ENCODE peak calls at places on chromosomes 3 and 15, in five cellular contexts. I is psoas muscle; P is H7; K is brain microvascular endothelial cell; J is CD8-positive, alpha-beta T cell. Z is an unnamed sample.

GRCh38 chr3:64152100-64152499 is 73.2 kb downstream of the PRICKLE2 start:
- DNase-seq in I (no peak), K (peak; percentile 49), J (no peak), P (no peak), Z (no peak)

GRCh38 chr3:122496529-122496928 is 18.2 kb downstream of the KPNA1 start:
- DNase-seq in K (no peak), J (no peak), P (no peak), I (no peak), Z (no peak)

GRCh38 chr3:100335137-100335833 is 728 bp downstream of the NIT2 start:
- DNase-seq in K (no peak), J (no peak), P (peak; percentile 53), I (no peak), Z (no peak)

GRCh38 chr15:63971427-63971805 is 74.9 kb downstream of the DAPK2 start:
- DNase-seq in K (no peak), J (no peak), I (no peak), P (no peak), Z (peak; percentile 25)

GRCh38 chr3:56928379-56929068 is 126.8 kb upstream of the ARHGEF3 start:
- DNase-seq in J (no peak), P (no peak), I (no peak), K (peak; percentile 32), Z (no peak)

GRCh38 chr15:58472821-58473581 is 41.2 kb downstream of the LIPC start:
- DNase-seq in P (no peak), K (no peak), I (no peak), J (peak; percentile 4), Z (peak; percentile 9)

GRCh38 chr3:72555714-72556113 is 292.5 kb downstream of the SHQ1 start:
- DNase-seq in P (no peak), I (no peak), J (no peak), K (no peak), Z (no peak)

GRCh38 chr3:36992806-36993325 is at the start of gene EPM2AIP1:
- DNase-seq in P (peak; percentile 94), K (no peak), J (no peak), I (peak; percentile 96), Z (peak; percentile 100)

GRCh38 chr3:127050733-127051132 is 67.8 kb downstream of the PLXNA1 start:
- DNase-seq in I (peak; percentile 7), J (no peak), P (no peak), K (no peak), Z (no peak)

GRCh38 chr3:27326211-27326948 is 42.8 kb downstream of the NEK10 start:
- DNase-seq in I (no peak), K (peak; percentile 87), J (no peak), P (no peak), Z (no peak)

GRCh38 chr15:98292442-98293240 is 332.1 kb downstream of the ARRDC4 start:
- DNase-seq in I (peak; percentile 16), J (no peak), K (peak; percentile 5), P (peak; percentile 91), Z (no peak)

GRCh38 chr15:39407116-39407515 is 173.8 kb upstream of the THBS1 start:
- DNase-seq in P (no peak), J (no peak), I (no peak), K (no peak), Z (no peak)

GRCh38 chr15:57607570-57608000 is 15.9 kb downstream of the MYZAP start:
- DNase-seq in I (peak; percentile 62), P (no peak), K (peak; percentile 48), J (no peak), Z (no peak)

GRCh38 chr15:42137461-42138261 is 18.8 kb downstream of the PLA2G4F start:
- DNase-seq in P (peak; percentile 91), I (no peak), K (peak; percentile 38), J (no peak), Z (no peak)

GRCh38 chr3:56157693-56158092 is 310.6 kb downstream of the ERC2 start:
- DNase-seq in K (no peak), I (peak; percentile 15), P (no peak), J (no peak), Z (no peak)

GRCh38 chr15:57388199-57388863 is 12.0 kb downstream of the CGNL1 start:
- DNase-seq in I (no peak), K (no peak), J (no peak), P (no peak), Z (no peak)

GRCh38 chr15:46297766-46298165 is 662.9 kb downstream of the SQOR start:
- DNase-seq in I (no peak), P (no peak), J (no peak), K (no peak), Z (no peak)

GRCh38 chr3:31960793-31961431 is 20.1 kb downstream of the OSBPL10 start:
- DNase-seq in J (no peak), K (no peak), I (no peak), P (no peak), Z (no peak)

GRCh38 chr3:46369675-46370132 is 1.0 kb upstream of the CCR5 start:
- DNase-seq in I (no peak), K (no peak), J (no peak), P (no peak), Z (no peak)

GRCh38 chr15:91385301-91385700 is 285.2 kb downstream of the SV2B start:
- DNase-seq in I (no peak), K (no peak), J (no peak), P (no peak), Z (no peak)

GRCh38 chr3:88528494-88528893 is 378.7 kb downstream of the C3orf38 start:
- DNase-seq in K (no peak), P (no peak), J (no peak), I (no peak), Z (no peak)

GRCh38 chr3:98555025-98555379 is 23.2 kb downstream of the GPR15 start:
- DNase-seq in J (no peak), I (no peak), P (no peak), K (no peak), Z (no peak)

GRCh38 chr3:178625053-178625600 is 88.9 kb downstream of the KCNMB2 start:
- DNase-seq in I (no peak), J (no peak), P (no peak), K (no peak), Z (no peak)

GRCh38 chr3:124200336-124200901 is 208.5 kb upstream of the ROPN1 start:
- DNase-seq in J (no peak), K (no peak), P (no peak), I (no peak), Z (no peak)

GRCh38 chr3:15656342-15656741 is 54.8 kb downstream of the BTD start:
- DNase-seq in P (no peak), J (no peak), I (no peak), K (no peak), Z (no peak)

GRCh38 chr3:98733055-98733777 is 29.9 kb upstream of the ST3GAL6 start:
- DNase-seq in K (no peak), P (no peak), I (peak; percentile 32), J (no peak), Z (no peak)

GRCh38 chr15:35289029-35289617 is 204.0 kb upstream of the NANOGP8 start:
- DNase-seq in J (no peak), P (peak; percentile 49), I (no peak), K (peak; percentile 54), Z (no peak)

GRCh38 chr3:187222801-187223200 is 25.5 kb downstream of the RTP1 start:
- DNase-seq in P (no peak), K (no peak), I (no peak), J (no peak), Z (no peak)

GRCh38 chr3:71989165-71989564 is 204.2 kb upstream of the PROK2 start:
- DNase-seq in K (peak; percentile 15), J (no peak), P (no peak), I (peak; percentile 17), Z (no peak)

GRCh38 chr15:61659571-61660190 is 400.6 kb downstream of the VPS13C start:
- DNase-seq in J (no peak), P (no peak), I (no peak), K (peak; percentile 12), Z (no peak)

GRCh38 chr3:71846189-71846588 is 61.2 kb upstream of the PROK2 start:
- DNase-seq in K (no peak), P (no peak), J (no peak), I (no peak), Z (no peak)

GRCh38 chr3:146544929-146545528 is 622 bp upstream of the PLSCR1 start:
- DNase-seq in I (no peak), P (no peak), K (no peak), J (no peak), Z (no peak)

GRCh38 chr3:140386357-140387100 is 291.3 kb upstream of the TRIM42 start:
- DNase-seq in P (no peak), K (no peak), I (no peak), J (no peak), Z (no peak)

GRCh38 chr3:186540444-186541226 is 3.5 kb downstream of the CRYGS start:
- DNase-seq in J (peak; percentile 63), P (peak; percentile 60), I (peak; percentile 24), K (peak; percentile 77), Z (peak; percentile 71)

GRCh38 chr3:40211579-40211978 is 97.9 kb upstream of the EIF1B start:
- DNase-seq in K (peak; percentile 6), J (no peak), I (no peak), P (no peak), Z (no peak)

GRCh38 chr15:51917493-51917892 is 54.1 kb downstream of the LEO1 start:
- DNase-seq in I (no peak), J (no peak), P (peak; percentile 55), K (no peak), Z (no peak)

GRCh38 chr3:14359348-14359747 is 43.1 kb upstream of the SLC6A6 start:
- DNase-seq in I (no peak), K (no peak), J (no peak), P (no peak), Z (no peak)

GRCh38 chr3:127671523-127672428 is 976 bp upstream of the ABTB1 start:
- DNase-seq in K (no peak), P (peak; percentile 79), I (peak; percentile 43), J (peak; percentile 19), Z (peak; percentile 50)

GRCh38 chr3:100533176-100533575 is 40.8 kb downstream of the TMEM45A start:
- DNase-seq in J (no peak), I (no peak), P (no peak), K (no peak), Z (no peak)

GRCh38 chr15:55698653-55699052 is 44.3 kb downstream of the PRTG start:
- DNase-seq in K (no peak), J (no peak), I (no peak), P (no peak), Z (no peak)